ENCODE peak calls at places on chromosomes 11 and 22, in nine cellular contexts. K, R, N, H, J, U, O, E and I are unnamed samples.

GRCh38 chr11:88739524-88739923 is 326.3 kb downstream of the GRM5 start:
- DNase-seq in K (no peak), R (no peak), N (no peak), H (no peak), J (no peak), U (no peak), O (no peak), E (no peak), I (no peak)

GRCh38 chr11:122093731-122094130 is 22.3 kb downstream of the BLID start:
- DNase-seq in K (peak; percentile 78), R (no peak), N (no peak), H (peak; percentile 67), J (peak; percentile 76), U (no peak), O (no peak), E (no peak), I (no peak)

GRCh38 chr11:86670179-86670578 is 2.2 kb downstream of the ME3 start:
- DNase-seq in K (peak; percentile 80), R (no peak), N (peak; percentile 64), H (peak; percentile 90), J (peak; percentile 46), U (no peak), O (no peak), E (no peak), I (no peak)

GRCh38 chr11:61985863-61986262 is 18.4 kb upstream of the FTH1 start:
- DNase-seq in K (no peak), R (no peak), N (no peak), H (no peak), J (no peak), U (no peak), O (no peak), E (no peak), I (no peak)

GRCh38 chr22:46591890-46592289 is 28.3 kb upstream of the GRAMD4 start:
- DNase-seq in K (no peak), R (no peak), N (no peak), H (no peak), J (no peak), U (no peak), O (no peak), E (no peak), I (no peak)

GRCh38 chr11:96260067-96260511 is 82.9 kb downstream of the MAML2 start:
- DNase-seq in K (no peak), R (no peak), N (no peak), H (no peak), J (no peak), U (no peak), O (peak; percentile 24), E (no peak), I (no peak)

GRCh38 chr11:61725632-61726280 is 26.7 kb upstream of the MYRF start:
- DNase-seq in K (no peak), R (no peak), N (no peak), H (peak; percentile 67), J (no peak), U (no peak), O (no peak), E (no peak), I (no peak)

GRCh38 chr11:78371221-78371899 is 46.3 kb downstream of the GAB2 start:
- DNase-seq in K (no peak), R (no peak), N (no peak), H (no peak), J (no peak), U (no peak), O (no peak), E (no peak), I (no peak)

GRCh38 chr11:8025816-8026215 is 38.7 kb downstream of the EIF3F start:
- DNase-seq in K (peak; percentile 67), R (no peak), N (no peak), H (peak; percentile 65), J (peak; percentile 82), U (no peak), O (no peak), E (no peak), I (no peak)

GRCh38 chr22:35657571-35658312 is 9.5 kb downstream of the APOL6 start:
- DNase-seq in K (no peak), R (no peak), N (no peak), H (no peak), J (no peak), U (no peak), O (no peak), E (no peak), I (peak; percentile 12)

GRCh38 chr11:1838426-1839131 is at the start of gene TNNI2:
- DNase-seq in K (no peak), R (no peak), N (no peak), H (no peak), J (no peak), U (no peak), O (no peak), E (no peak), I (no peak)

GRCh38 chr22:41998361-41999261 is at the start of gene WBP2NL:
- DNase-seq in K (peak; percentile 84), R (peak; percentile 82), N (peak; percentile 52), H (peak; percentile 84), J (peak; percentile 49), U (peak; percentile 87), O (peak; percentile 91), E (no peak), I (peak; percentile 34)

GRCh38 chr22:23530766-23531282 is 49.3 kb downstream of the IGLL1 start:
- DNase-seq in K (no peak), R (no peak), N (no peak), H (no peak), J (no peak), U (no peak), O (no peak), E (no peak), I (no peak)

GRCh38 chr11:12175694-12176241 is 65.4 kb downstream of the MICAL2 start:
- DNase-seq in K (peak; percentile 90), R (no peak), N (no peak), H (peak; percentile 76), J (peak; percentile 69), U (no peak), O (no peak), E (no peak), I (no peak)

GRCh38 chr11:39651857-39652461 is 1807.5 kb downstream of the LRRC4C start:
- DNase-seq in K (no peak), R (no peak), N (no peak), H (no peak), J (no peak), U (no peak), O (no peak), E (no peak), I (no peak)

GRCh38 chr11:67628710-67629385 is 889 bp downstream of the NUDT8 start:
- DNase-seq in K (no peak), R (no peak), N (no peak), H (no peak), J (no peak), U (no peak), O (no peak), E (no peak), I (no peak)

GRCh38 chr22:16824718-16825687 is at the start of gene XKR3:
- DNase-seq in K (peak; percentile 31), R (no peak), N (peak; percentile 87), H (no peak), J (peak; percentile 2), U (no peak), O (no peak), E (no peak), I (peak; percentile 43)

GRCh38 chr11:10663365-10663764 is 30.2 kb downstream of the IRAG1 start:
- DNase-seq in K (no peak), R (no peak), N (no peak), H (no peak), J (no peak), U (no peak), O (no peak), E (no peak), I (no peak)

GRCh38 chr11:117126223-117126965 is 17.7 kb upstream of the PAFAH1B2 start:
- DNase-seq in K (no peak), R (no peak), N (no peak), H (no peak), J (no peak), U (no peak), O (no peak), E (no peak), I (no peak)

GRCh38 chr11:112355726-112356125 is 95.1 kb upstream of the PLET1 start:
- DNase-seq in K (peak; percentile 86), R (no peak), N (peak; percentile 1), H (peak; percentile 19), J (no peak), U (no peak), O (peak; percentile 28), E (peak; percentile 54), I (peak; percentile 28)

GRCh38 chr11:62138630-62139425 is 15.0 kb downstream of the INCENP start:
- DNase-seq in K (no peak), R (no peak), N (no peak), H (no peak), J (no peak), U (no peak), O (no peak), E (no peak), I (no peak)

GRCh38 chr11:127632971-127633680 is 632.6 kb upstream of the KIRREL3 start:
- DNase-seq in K (no peak), R (no peak), N (no peak), H (no peak), J (no peak), U (no peak), O (no peak), E (no peak), I (no peak)

GRCh38 chr11:131033151-131033651 is 116.9 kb upstream of the SNX19 start:
- DNase-seq in K (peak; percentile 94), R (no peak), N (no peak), H (peak; percentile 87), J (peak; percentile 77), U (no peak), O (no peak), E (no peak), I (peak; percentile 22)

GRCh38 chr11:9017773-9018172 is 14.0 kb upstream of the NRIP3 start:
- DNase-seq in K (peak; percentile 55), R (no peak), N (peak; percentile 51), H (no peak), J (no peak), U (no peak), O (peak; percentile 50), E (no peak), I (no peak)

GRCh38 chr11:60265373-60266214 is 14.9 kb upstream of the MS4A4A start:
- DNase-seq in K (peak; percentile 35), R (no peak), N (peak; percentile 15), H (peak; percentile 14), J (peak; percentile 50), U (no peak), O (peak; percentile 34), E (no peak), I (peak; percentile 62)

GRCh38 chr22:33605686-33606085 is 314.6 kb downstream of the LARGE1 start:
- DNase-seq in K (no peak), R (no peak), N (no peak), H (no peak), J (peak; percentile 2), U (no peak), O (no peak), E (peak; percentile 56), I (no peak)

GRCh38 chr22:29983296-29983917 is 96.9 kb upstream of the HORMAD2 start:
- DNase-seq in K (no peak), R (no peak), N (no peak), H (no peak), J (no peak), U (no peak), O (peak; percentile 55), E (no peak), I (no peak)

GRCh38 chr11:78149646-78150045 is 10.2 kb upstream of the ALG8 start:
- DNase-seq in K (peak; percentile 20), R (no peak), N (peak; percentile 14), H (peak; percentile 91), J (peak; percentile 73), U (no peak), O (no peak), E (no peak), I (no peak)

GRCh38 chr22:17968126-17968525 is 56.2 kb downstream of the MICAL3 start:
- DNase-seq in K (no peak), R (no peak), N (no peak), H (no peak), J (no peak), U (no peak), O (no peak), E (no peak), I (no peak)

GRCh38 chr11:35579557-35580396 is 38.5 kb upstream of the FJX1 start:
- DNase-seq in K (peak; percentile 90), R (no peak), N (peak; percentile 66), H (peak; percentile 97), J (peak; percentile 96), U (no peak), O (no peak), E (no peak), I (peak; percentile 49)

GRCh38 chr11:128488471-128488870 is 98.9 kb downstream of the ETS1 start:
- DNase-seq in K (peak; percentile 98), R (no peak), N (peak; percentile 27), H (peak; percentile 96), J (peak; percentile 68), U (no peak), O (no peak), E (no peak), I (no peak)